ENCODE peak calls at places on chromosomes 7 and 10, in nine cellular contexts. S, U, Q, H, C, L, Y, R and G are unnamed samples. For H3K4me1, the result is how much of the 10 kb centered on the place peaks cover.

GRCh38 chr7:2523941-2524807 is 4.6 kb downstream of the LFNG start:
- DNase-seq in R (peak), C (peak), S (peak), Y (no peak), H (no peak), Q (peak), L (peak), U (no peak), G (peak)

GRCh38 chr10:98910048-98910447 is 325.6 kb downstream of the HPSE2 start:
- DNase-seq in H (no peak), R (no peak), L (no peak), S (no peak), Q (no peak), U (no peak), C (no peak), Y (no peak), G (no peak)

GRCh38 chr7:155231941-155232340 is 65.7 kb upstream of the INSIG1 start:
- DNase-seq in U (no peak), Q (no peak), Y (no peak), H (no peak), C (no peak), S (no peak), R (peak), L (no peak), G (no peak)

GRCh38 chr7:55148992-55149391 is 130.2 kb downstream of the EGFR start:
- DNase-seq in Q (no peak), L (no peak), R (no peak), S (no peak), H (no peak), Y (no peak), U (no peak), C (no peak), G (no peak)

GRCh38 chr7:132004528-132004927 is 448.1 kb upstream of the PODXL start:
- DNase-seq in H (no peak), Q (peak), C (no peak), L (no peak), S (peak), R (no peak), U (no peak), Y (no peak), G (no peak)

GRCh38 chr7:39353615-39354376 is 212.4 kb upstream of the YAE1 start:
- DNase-seq in Y (peak), Q (no peak), R (no peak), U (no peak), S (peak), C (peak), H (no peak), L (no peak), G (peak)

GRCh38 chr7:120996333-120996982 is 7.9 kb downstream of the CPED1 start:
- DNase-seq in S (no peak), Q (peak), R (no peak), H (peak), C (no peak), U (peak), L (peak), Y (peak), G (peak)

GRCh38 chr10:42976353-42977031 is 100.4 kb upstream of the RET start:
- DNase-seq in L (peak), R (peak), Y (no peak), Q (no peak), S (no peak), C (no peak), U (no peak), H (no peak), G (no peak)

GRCh38 chr7:155296006-155296787 is 1.5 kb upstream of the INSIG1 start:
- DNase-seq in U (no peak), R (peak), S (no peak), C (no peak), H (no peak), Q (no peak), Y (no peak), L (no peak), G (no peak)

GRCh38 chr10:118108194-118109026 is 61.7 kb upstream of the RAB11FIP2 start:
- DNase-seq in L (no peak), Q (peak), Y (no peak), C (peak), S (no peak), U (no peak), H (no peak), R (no peak), G (peak)

GRCh38 chr10:110533149-110533548 is 34.3 kb upstream of the SMC3 start:
- DNase-seq in L (no peak), U (no peak), H (no peak), S (no peak), R (no peak), Q (no peak), Y (no peak), C (peak), G (no peak)

GRCh38 chr7:91713669-91714068 is 166.8 kb downstream of the MTERF1 start:
- DNase-seq in S (no peak), Q (no peak), U (no peak), C (no peak), Y (no peak), H (no peak), R (no peak), L (no peak), G (peak)

DNA sequence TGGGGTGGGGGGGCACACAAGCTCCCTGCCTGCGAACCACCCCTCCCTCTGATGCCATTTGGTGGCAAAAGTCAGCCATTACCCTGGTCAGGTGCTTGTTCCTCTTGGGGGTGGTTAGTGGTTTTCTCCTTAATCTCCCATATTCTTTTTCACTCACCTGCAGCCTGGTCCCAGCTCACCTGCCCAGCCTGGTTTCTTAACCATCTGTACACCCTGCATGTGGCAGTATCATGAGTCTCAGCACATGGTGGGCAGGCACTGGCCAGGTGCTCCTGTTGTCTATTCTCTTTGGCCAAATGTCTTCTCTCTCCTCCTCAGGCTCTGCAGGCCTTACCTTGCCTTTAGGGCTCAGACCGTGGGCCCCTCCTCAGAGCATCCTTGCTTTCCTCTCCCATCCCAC is 30.5 kb downstream of the OGDH start:
- DNase-seq in C (no peak), H (no peak), U (no peak), R (no peak), Q (no peak), L (no peak), Y (no peak), S (no peak), G (no peak)
- H3K4me1 ChIP-seq in C (under half), H (half or more), U (half or more), R (half or more), Q (half or more), L (under half), Y (under half), S (under half), G (under half)

GRCh38 chr7:4995429-4995969 is 36.5 kb upstream of the MMD2 start:
- DNase-seq in L (no peak), S (no peak), Q (no peak), C (no peak), U (no peak), Y (no peak), R (no peak), H (no peak), G (no peak)

GRCh38 chr7:4998830-4999768 is 40.1 kb upstream of the MMD2 start:
- DNase-seq in S (no peak), H (no peak), L (no peak), C (no peak), U (no peak), R (no peak), Y (no peak), Q (no peak), G (no peak)

GRCh38 chr7:4998244-4998643 is 39.3 kb upstream of the MMD2 start:
- DNase-seq in U (no peak), C (no peak), L (no peak), S (no peak), Y (no peak), H (no peak), R (no peak), Q (no peak), G (no peak)

GRCh38 chr7:4993471-4993870 is 34.5 kb upstream of the MMD2 start:
- DNase-seq in U (no peak), Q (no peak), S (no peak), R (no peak), C (no peak), L (no peak), H (no peak), Y (no peak), G (no peak)

GRCh38 chr7:4996696-4997222 is 37.8 kb upstream of the MMD2 start:
- DNase-seq in H (no peak), Y (no peak), C (no peak), R (no peak), Q (no peak), U (no peak), L (no peak), S (peak), G (no peak)
- TF ChIP-seq CTCF in H (no peak), Y (no peak), C (no peak), R (no peak), Q (no peak), U (no peak), L (no peak), S (peak), G (no peak)

GRCh38 chr7:106109521-106110237 is 2.4 kb downstream of the SYPL1 start:
- DNase-seq in L (no peak), Q (no peak), U (no peak), C (no peak), Y (no peak), S (peak), R (no peak), H (no peak), G (no peak)
- H3K4me1 ChIP-seq in L (under half), Q (under half), U (under half), C (under half), Y (under half), S (under half), R (under half), H (under half), G (under half)

GRCh38 chr10:127337801-127338200 is 141.4 kb upstream of the INSYN2A start:
- DNase-seq in C (peak), U (no peak), L (no peak), R (no peak), H (no peak), Q (no peak), Y (no peak), S (peak), G (no peak)
- TF ChIP-seq CTCF in C (no peak), U (no peak), L (no peak), R (no peak), H (no peak), Q (no peak), Y (no peak), S (no peak), G (no peak)

GRCh38 chr10:77371848-77372247 is 265.8 kb downstream of the KCNMA1 start:
- DNase-seq in Q (no peak), U (no peak), H (no peak), L (no peak), R (no peak), C (no peak), S (no peak), Y (no peak), G (no peak)

GRCh38 chr10:77374189-77374656 is 263.4 kb downstream of the KCNMA1 start:
- DNase-seq in Y (peak), U (no peak), S (no peak), H (no peak), Q (no peak), L (no peak), C (no peak), R (no peak), G (no peak)

GRCh38 chr10:77368006-77368405 is 269.6 kb downstream of the KCNMA1 start:
- DNase-seq in Y (no peak), R (no peak), H (no peak), C (no peak), S (no peak), L (no peak), U (no peak), Q (no peak), G (no peak)

GRCh38 chr10:77371421-77371820 is 266.2 kb downstream of the KCNMA1 start:
- DNase-seq in Y (no peak), H (no peak), Q (no peak), S (no peak), C (no peak), R (no peak), L (no peak), U (no peak), G (no peak)

DNA sequence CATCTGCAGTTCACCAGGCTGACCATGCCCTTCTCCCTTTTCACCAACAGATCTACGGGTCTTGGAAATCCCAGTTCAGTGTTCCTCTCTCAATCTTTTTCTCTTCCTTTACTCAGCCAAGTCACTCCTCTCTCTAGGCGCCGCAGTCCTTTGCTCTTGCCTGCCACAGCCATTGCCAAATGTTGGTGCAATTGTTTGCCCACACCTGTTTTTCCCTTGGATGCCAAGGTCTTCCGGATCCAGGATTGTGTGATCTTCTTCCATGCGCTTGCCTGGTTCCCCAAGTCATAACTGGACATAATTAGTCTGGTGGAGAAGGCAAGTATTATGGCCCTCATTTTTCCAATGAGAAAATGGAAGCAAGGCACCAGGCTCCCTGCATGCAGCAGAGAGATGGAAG is 265.2 kb downstream of the KCNMA1 start:
- DNase-seq in H (no peak), R (no peak), Q (no peak), L (no peak), S (no peak), U (no peak), Y (no peak), C (no peak), G (no peak)
- H3K4me1 ChIP-seq in H (under half), R (under half), Q (under half), L (under half), S (under half), U (under half), Y (under half), C (under half), G (under half)

GRCh38 chr10:97876387-97876786 is 26.7 kb downstream of the GOLGA7B start:
- DNase-seq in S (peak), R (no peak), H (no peak), L (no peak), Y (no peak), C (no peak), U (no peak), Q (no peak), G (no peak)
- TF ChIP-seq CTCF in S (no peak), R (no peak), H (no peak), L (no peak), Y (no peak), C (no peak), U (no peak), Q (no peak), G (no peak)

GRCh38 chr7:130886438-130887135 is 152.6 kb upstream of the KLF14 start:
- DNase-seq in H (no peak), C (no peak), U (no peak), Y (no peak), L (no peak), R (no peak), S (no peak), Q (no peak), G (no peak)
- H3K4me1 ChIP-seq in H (under half), C (under half), U (under half), Y (under half), L (half or more), R (under half), S (under half), Q (half or more), G (half or more)

DNA sequence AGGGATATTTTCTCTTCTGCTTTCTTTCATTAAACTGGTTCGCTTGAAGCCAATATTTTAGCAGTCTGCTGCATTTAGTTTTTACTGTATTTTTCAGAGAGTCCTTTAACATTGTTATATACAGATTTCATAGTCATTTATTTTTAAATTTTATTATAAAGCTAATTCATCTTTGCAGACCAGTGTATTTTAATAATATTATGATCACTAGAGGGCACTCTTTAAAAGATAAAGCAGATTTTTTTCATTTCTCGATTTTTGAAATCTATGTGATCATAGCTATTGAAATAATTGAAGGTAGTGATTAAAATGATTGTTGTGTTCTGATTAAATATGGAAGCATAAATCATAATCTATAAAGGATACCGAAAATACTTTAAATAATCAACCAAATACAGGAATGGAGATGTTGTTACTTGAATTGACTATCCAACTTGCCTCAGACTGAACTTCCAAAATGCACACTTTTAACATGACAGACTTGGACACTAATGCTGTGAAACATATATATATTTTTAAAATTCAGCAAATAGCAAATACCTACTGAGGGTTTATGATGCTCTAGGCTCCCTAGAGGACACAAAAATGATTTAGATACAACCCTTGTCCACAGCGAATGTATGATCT is 35.2 kb downstream of the ST7 start:
- DNase-seq in C (no peak), R (no peak), U (no peak), S (no peak), Q (no peak), L (no peak), H (no peak), Y (no peak), G (no peak)
- TF ChIP-seq CTCF in C (peak), R (no peak), U (peak), S (peak), Q (peak), L (peak), H (peak), Y (no peak), G (peak)

DNA sequence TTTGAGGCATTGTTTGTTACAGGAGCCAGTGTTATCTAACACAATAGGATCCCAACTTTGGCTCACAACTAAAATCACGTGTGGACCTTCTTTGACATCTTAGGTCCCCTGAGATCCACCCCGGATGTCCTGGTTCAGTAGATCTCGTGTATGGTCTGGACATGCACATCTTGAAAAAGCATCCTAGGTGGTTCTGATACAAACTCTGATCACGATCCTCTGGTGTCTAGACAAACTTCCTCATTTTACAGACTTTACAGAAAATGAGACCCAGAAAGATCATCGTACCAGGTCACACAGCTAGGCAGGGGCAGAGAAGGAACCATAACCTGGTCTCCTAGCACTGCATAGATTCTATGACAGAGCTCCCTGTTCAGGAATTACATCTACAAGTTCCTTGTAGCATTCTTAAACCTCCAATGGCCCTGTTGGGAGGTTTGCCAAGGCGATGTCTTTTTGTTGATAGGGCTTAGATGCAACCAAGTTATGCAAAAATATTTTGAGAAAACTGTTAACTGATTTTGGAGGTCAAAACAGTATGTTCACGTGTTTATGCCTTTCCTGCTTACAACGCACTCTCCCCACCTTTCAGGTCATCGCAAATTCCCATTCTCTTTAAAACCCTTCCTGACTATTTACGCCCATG is 30.8 kb upstream of the CHST15 start:
- DNase-seq in L (no peak), R (no peak), S (no peak), U (no peak), H (no peak), Q (no peak), C (no peak), Y (no peak), G (no peak)
- H3K4me1 ChIP-seq in L (under half), R (under half), S (under half), U (under half), H (under half), Q (under half), C (under half), Y (under half), G (under half)